ENCODE peak calls at places on chromosome 12, in six cellular contexts. Z is ovary, G is prostate gland, N is ecto neural progenitor cell, K is frontal cortex, B is T-helper 2 cell. Y is an unnamed sample.

GRCh38 chr12:53170876-53171724 is 9.4 kb upstream of the ZNF740 start:
- DNase-seq in K (no peak), B (no peak), N (no peak), Z (no peak), G (no peak), Y (no peak)

GRCh38 chr12:49662998-49663843 is 39.9 kb downstream of the PRPF40B start:
- DNase-seq in N (no peak), K (peak; percentile 48), B (peak; percentile 38), G (no peak), Z (peak; percentile 64), Y (peak; percentile 93)

GRCh38 chr12:52032431-52032796 is 18.8 kb upstream of the NR4A1 start:
- DNase-seq in B (no peak), G (peak; percentile 93), N (no peak), K (no peak), Z (peak; percentile 87), Y (no peak)

GRCh38 chr12:6158263-6158662 is 33.8 kb upstream of the VWF start:
- DNase-seq in K (no peak), G (no peak), Z (no peak), B (no peak), N (no peak), Y (no peak)

GRCh38 chr12:27975222-27976136 is 2.9 kb upstream of the PTHLH start:
- DNase-seq in B (no peak), G (no peak), N (peak; percentile 79), K (no peak), Z (peak; percentile 22), Y (no peak)

GRCh38 chr12:52206309-52207040 is 14.7 kb upstream of the KRT80 start:
- DNase-seq in N (no peak), B (no peak), Z (no peak), G (no peak), K (no peak), Y (no peak)

GRCh38 chr12:4276524-4277204 is 3.1 kb downstream of the CCND2 start:
- DNase-seq in G (peak; percentile 80), K (peak; percentile 77), N (peak; percentile 94), Z (peak; percentile 80), B (peak; percentile 74), Y (peak; percentile 81)

GRCh38 chr12:68210875-68211274 is 14.7 kb downstream of the IL26 start:
- DNase-seq in N (no peak), K (no peak), B (no peak), G (no peak), Z (no peak), Y (no peak)

GRCh38 chr12:108400481-108400880 is 61.4 kb upstream of the CMKLR1 start:
- DNase-seq in G (no peak), K (no peak), N (no peak), B (no peak), Z (no peak), Y (no peak)

GRCh38 chr12:28415755-28416154 is 225.5 kb downstream of the CCDC91 start:
- DNase-seq in B (no peak), N (no peak), G (no peak), K (no peak), Z (no peak), Y (no peak)